ENCODE peak calls at places on chromosome 1, in six cellular contexts. E, Y, N, I, M and T are unnamed samples.

GRCh38 chr1:45035631-45036301 is 23.7 kb downstream of the UROD start:
- DNase-seq in E (no peak), Y (no peak), N (no peak), I (no peak), M (no peak), T (no peak)

GRCh38 chr1:64006276-64007051 is 197.0 kb upstream of the UBE2U start:
- DNase-seq in E (no peak), Y (no peak), N (peak), I (no peak), M (no peak), T (no peak)

GRCh38 chr1:192958871-192959270 is 100.3 kb downstream of the UCHL5 start:
- DNase-seq in E (no peak), Y (no peak), N (peak), I (no peak), M (no peak), T (no peak)

GRCh38 chr1:35663434-35663833 is 22.1 kb upstream of the PSMB2 start:
- DNase-seq in E (no peak), Y (no peak), N (no peak), I (no peak), M (no peak), T (no peak)

GRCh38 chr1:173603056-173603591 is at the start of gene SLC9C2:
- DNase-seq in E (no peak), Y (no peak), N (no peak), I (no peak), M (no peak), T (no peak)

GRCh38 chr1:85280636-85281035 is 4.2 kb upstream of the BCL10 start:
- DNase-seq in E (no peak), Y (no peak), N (no peak), I (no peak), M (no peak), T (no peak)

GRCh38 chr1:243939167-243939848 is 89.3 kb upstream of the AKT3 start:
- DNase-seq in E (no peak), Y (no peak), N (no peak), I (no peak), M (no peak), T (no peak)

GRCh38 chr1:73909043-73909567 is 288.9 kb downstream of the LRRIQ3 start:
- DNase-seq in E (no peak), Y (no peak), N (no peak), I (no peak), M (no peak), T (no peak)

GRCh38 chr1:9593492-9594465 is 5.1 kb downstream of the TMEM201 start:
- DNase-seq in E (no peak), Y (no peak), N (no peak), I (no peak), M (no peak), T (no peak)

GRCh38 chr1:231970684-231971083 is 344.1 kb downstream of the DISC1 start:
- DNase-seq in E (no peak), Y (no peak), N (no peak), I (no peak), M (no peak), T (no peak)

GRCh38 chr1:57296726-57297252 is 127.1 kb downstream of the DAB1 start:
- DNase-seq in E (no peak), Y (no peak), N (no peak), I (no peak), M (no peak), T (no peak)